ENCODE peak calls at places on chromosomes 13 and 19, in five cellular contexts. J is HT-29, O is OCI-LY7, E is RWPE1, Y is midbrain. K is an unnamed sample.

GRCh38 chr19:7833225-7834156 is 3.5 kb downstream of the EVI5L start:
- DNase-seq in J (peak; percentile 7), O (no peak), E (peak; percentile 91), Y (no peak), K (peak; percentile 52)

GRCh38 chr19:18223860-18224524 is 2.2 kb downstream of the PDE4C start:
- DNase-seq in J (peak; percentile 59), O (peak; percentile 83), E (peak; percentile 55), Y (no peak), K (peak; percentile 19)

GRCh38 chr13:20351279-20352022 is 119.3 kb upstream of the GJB6 start:
- DNase-seq in J (peak; percentile 32), O (no peak), E (peak; percentile 53), Y (no peak), K (no peak)

GRCh38 chr19:17406887-17407196 is 1.4 kb upstream of the BST2 start:
- DNase-seq in J (no peak), O (peak; percentile 68), E (no peak), Y (no peak), K (no peak)

GRCh38 chr13:37647038-37647650 is 48.6 kb upstream of the POSTN start:
- DNase-seq in J (no peak), O (no peak), E (no peak), Y (no peak), K (no peak)

GRCh38 chr13:49620170-49620621 is 8.1 kb upstream of the ARL11 start:
- DNase-seq in J (no peak), O (peak; percentile 74), E (no peak), Y (no peak), K (peak; percentile 22)

GRCh38 chr19:41351339-41352245 is 2.1 kb downstream of the TGFB1 start:
- DNase-seq in J (peak; percentile 50), O (peak; percentile 56), E (peak; percentile 86), Y (peak; percentile 42), K (peak; percentile 50)

GRCh38 chr13:74774252-74774651 is 640.0 kb upstream of the KLF12 start:
- DNase-seq in J (no peak), O (no peak), E (no peak), Y (no peak), K (no peak)

GRCh38 chr19:11091343-11092153 is 2.3 kb downstream of the LDLR start:
- DNase-seq in J (peak; percentile 90), O (no peak), E (peak; percentile 79), Y (peak; percentile 32), K (no peak)

GRCh38 chr13:36275190-36276002 is 22.2 kb downstream of the CCDC169 start:
- DNase-seq in J (peak; percentile 82), O (peak; percentile 35), E (peak; percentile 29), Y (peak; percentile 42), K (peak; percentile 61)

GRCh38 chr13:45615501-45616101 is at the start of gene ERICH6B:
- DNase-seq in J (no peak), O (no peak), E (no peak), Y (peak; percentile 8), K (peak; percentile 66)

GRCh38 chr19:10544242-10544752 is 593 bp downstream of the ATG4D start:
- DNase-seq in J (no peak), O (peak; percentile 37), E (no peak), Y (no peak), K (no peak)

GRCh38 chr13:114119196-114119595 is 13.2 kb downstream of the RASA3 start:
- DNase-seq in J (peak; percentile 75), O (no peak), E (peak; percentile 70), Y (no peak), K (no peak)

GRCh38 chr13:50365683-50366391 is 350.6 kb downstream of the KCNRG start:
- DNase-seq in J (peak; percentile 76), O (peak; percentile 56), E (peak; percentile 55), Y (no peak), K (no peak)

GRCh38 chr19:5787554-5788182 is 3.1 kb upstream of the PRR22 start:
- DNase-seq in J (no peak), O (no peak), E (no peak), Y (no peak), K (no peak)

GRCh38 chr13:30892966-30893365 is 13.1 kb upstream of the MEDAG start:
- DNase-seq in J (peak; percentile 88), O (peak; percentile 22), E (no peak), Y (no peak), K (no peak)

GRCh38 chr19:35555301-35556005 is 8.0 kb downstream of the ATP4A start:
- DNase-seq in J (peak; percentile 73), O (peak; percentile 51), E (no peak), Y (no peak), K (no peak)

GRCh38 chr13:57739089-57739488 is 107.5 kb downstream of the PCDH17 start:
- DNase-seq in J (no peak), O (no peak), E (no peak), Y (no peak), K (no peak)

GRCh38 chr13:21736926-21737325 is 66.1 kb downstream of the FGF9 start:
- DNase-seq in J (no peak), O (no peak), E (no peak), Y (no peak), K (no peak)

GRCh38 chr19:49408816-49409440 is 14.3 kb downstream of the PTH2 start:
- DNase-seq in J (no peak), O (peak; percentile 44), E (no peak), Y (no peak), K (no peak)

GRCh38 chr13:38900188-38900587 is 90.4 kb downstream of the STOML3 start:
- DNase-seq in J (peak; percentile 29), O (no peak), E (no peak), Y (no peak), K (no peak)

GRCh38 chr13:20387441-20387971 is 138.2 kb downstream of the CRYL1 start:
- DNase-seq in J (no peak), O (no peak), E (peak; percentile 64), Y (no peak), K (no peak)

GRCh38 chr19:18496167-18496979 is 25.5 kb downstream of the ELL start:
- DNase-seq in J (peak; percentile 39), O (no peak), E (peak; percentile 88), Y (no peak), K (no peak)

GRCh38 chr19:543912-544608 is at the start of gene GZMM:
- DNase-seq in J (no peak), O (no peak), E (no peak), Y (no peak), K (no peak)

GRCh38 chr19:56942749-56943148 is 102.2 kb upstream of the PEG3 start:
- DNase-seq in J (no peak), O (peak; percentile 4), E (no peak), Y (no peak), K (no peak)

GRCh38 chr13:110330491-110331001 is 23.5 kb downstream of the COL4A2 start:
- DNase-seq in J (no peak), O (no peak), E (no peak), Y (peak; percentile 15), K (no peak)

GRCh38 chr13:48010698-48011097 is 9.6 kb upstream of the SUCLA2 start:
- DNase-seq in J (no peak), O (no peak), E (no peak), Y (no peak), K (no peak)

GRCh38 chr13:103100795-103101194 is 34.6 kb upstream of the SLC10A2 start:
- DNase-seq in J (no peak), O (no peak), E (peak; percentile 7), Y (no peak), K (no peak)

GRCh38 chr19:4058696-4059492 is 7.8 kb downstream of the ZBTB7A start:
- DNase-seq in J (no peak), O (no peak), E (no peak), Y (peak; percentile 83), K (peak; percentile 88)